ENCODE peak calls at places on chromosomes 13 and 19, in eight cellular contexts. T, M, L, D, R, G, F and A are unnamed samples.
A peak's percentile ranks its signal among the peaks of the same experiment; 100 is the strongest.

GRCh38 chr19:33558846-33559245 is 37.3 kb upstream of the PEPD start:
- DNase-seq in T (no peak), M (no peak), L (no peak), D (no peak), R (no peak), G (no peak), F (no peak), A (peak; percentile 1)

GRCh38 chr19:51691122-51692064 is 1.7 kb upstream of the SPACA6 start:
- DNase-seq in T (no peak), M (no peak), L (peak; percentile 65), D (no peak), R (peak; percentile 70), G (peak; percentile 63), F (no peak), A (peak; percentile 82)

GRCh38 chr13:19782049-19782726 is 557 bp downstream of the PSPC1 start:
- DNase-seq in T (peak; percentile 63), M (peak; percentile 30), L (peak; percentile 45), D (peak; percentile 51), R (peak; percentile 51), G (peak; percentile 68), F (peak; percentile 1), A (peak; percentile 56)

GRCh38 chr19:55276720-55277430 is 3.0 kb downstream of the HSPBP1 start:
- DNase-seq in T (peak; percentile 73), M (no peak), L (no peak), D (peak; percentile 31), R (no peak), G (no peak), F (no peak), A (no peak)

GRCh38 chr13:111152836-111153235 is 37.7 kb downstream of the ARHGEF7 start:
- DNase-seq in T (no peak), M (no peak), L (no peak), D (no peak), R (no peak), G (no peak), F (peak; percentile 8), A (no peak)

GRCh38 chr13:41675306-41675705 is 218.0 kb downstream of the RGCC start:
- DNase-seq in T (no peak), M (no peak), L (no peak), D (no peak), R (peak; percentile 59), G (peak; percentile 71), F (no peak), A (peak; percentile 75)

GRCh38 chr19:50001775-50002174 is 23.4 kb downstream of the VRK3 start:
- DNase-seq in T (no peak), M (no peak), L (no peak), D (no peak), R (no peak), G (no peak), F (no peak), A (no peak)

GRCh38 chr13:20303636-20304035 is 71.5 kb upstream of the GJB6 start:
- DNase-seq in T (no peak), M (no peak), L (no peak), D (no peak), R (no peak), G (no peak), F (no peak), A (no peak)

GRCh38 chr19:28012361-28012760 is 1200.6 kb downstream of the UQCRFS1 start:
- DNase-seq in T (no peak), M (no peak), L (no peak), D (no peak), R (no peak), G (no peak), F (no peak), A (no peak)

GRCh38 chr19:51441410-51442390 is 16.6 kb downstream of the SIGLEC8 start:
- DNase-seq in T (peak; percentile 69), M (no peak), L (no peak), D (peak; percentile 69), R (no peak), G (no peak), F (no peak), A (no peak)

GRCh38 chr13:94390881-94391280 is 88.6 kb downstream of the DCT start:
- DNase-seq in T (no peak), M (no peak), L (peak; percentile 18), D (no peak), R (peak; percentile 74), G (no peak), F (no peak), A (peak; percentile 29)

GRCh38 chr13:47499358-47500150 is 501.5 kb downstream of the SUCLA2 start:
- DNase-seq in T (no peak), M (no peak), L (peak; percentile 95), D (no peak), R (peak; percentile 84), G (peak; percentile 88), F (no peak), A (peak; percentile 80)

DNA sequence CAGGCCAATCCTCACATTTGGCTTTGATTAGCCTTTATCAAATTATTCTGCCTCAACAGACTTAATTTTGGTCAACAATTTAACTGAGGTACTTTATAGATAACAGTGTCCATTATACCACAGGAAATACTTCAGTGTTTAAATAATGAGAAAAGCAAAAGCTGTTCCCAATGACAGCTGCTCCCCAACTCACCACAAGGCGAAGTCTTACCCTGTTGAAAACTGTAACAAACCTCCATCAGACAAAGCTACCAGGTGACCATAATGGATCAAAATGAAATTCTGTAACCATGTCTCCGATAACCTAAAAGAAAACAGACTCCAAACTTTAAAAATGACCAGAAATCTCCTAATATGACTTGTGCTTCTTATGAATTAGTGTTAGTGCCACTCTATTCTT is 50.3 kb downstream of the ZNF44 start:
- DNase-seq in T (peak; percentile 20), M (no peak), L (no peak), D (no peak), R (no peak), G (no peak), F (no peak), A (no peak)
- TF ChIP-seq CTCF in T (peak; percentile 67), M (no peak), L (no peak), D (no peak), R (no peak), G (peak; percentile 14), F (no peak), A (no peak)

GRCh38 chr19:15248648-15249559 is 16.7 kb upstream of the EPHX3 start:
- DNase-seq in T (no peak), M (peak; percentile 63), L (peak; percentile 91), D (no peak), R (peak; percentile 91), G (peak; percentile 90), F (peak; percentile 77), A (peak; percentile 91)

GRCh38 chr19:15250635-15250993 is 18.4 kb upstream of the EPHX3 start:
- DNase-seq in T (no peak), M (no peak), L (no peak), D (no peak), R (no peak), G (no peak), F (no peak), A (no peak)

GRCh38 chr19:15249912-15250634 is 17.8 kb upstream of the EPHX3 start:
- DNase-seq in T (no peak), M (no peak), L (peak; percentile 95), D (no peak), R (peak; percentile 93), G (peak; percentile 97), F (no peak), A (peak; percentile 95)

GRCh38 chr19:15248106-15248505 is 15.9 kb upstream of the EPHX3 start:
- DNase-seq in T (no peak), M (no peak), L (peak; percentile 36), D (no peak), R (no peak), G (peak; percentile 40), F (no peak), A (no peak)

GRCh38 chr19:15249560-15249874 is 17.3 kb upstream of the EPHX3 start:
- DNase-seq in T (no peak), M (no peak), L (no peak), D (no peak), R (no peak), G (no peak), F (no peak), A (no peak)
- TF ChIP-seq CTCF in T (peak; percentile 27), M (no peak), L (no peak), D (no peak), R (no peak), G (no peak), F (no peak), A (no peak)

GRCh38 chr13:102825400-102825799 is 20.4 kb upstream of the ERCC5 start:
- DNase-seq in T (no peak), M (no peak), L (no peak), D (no peak), R (no peak), G (no peak), F (no peak), A (no peak)

GRCh38 chr13:102830646-102831045 is 15.2 kb upstream of the ERCC5 start:
- DNase-seq in T (no peak), M (no peak), L (no peak), D (no peak), R (peak; percentile 39), G (no peak), F (no peak), A (peak; percentile 55)

DNA sequence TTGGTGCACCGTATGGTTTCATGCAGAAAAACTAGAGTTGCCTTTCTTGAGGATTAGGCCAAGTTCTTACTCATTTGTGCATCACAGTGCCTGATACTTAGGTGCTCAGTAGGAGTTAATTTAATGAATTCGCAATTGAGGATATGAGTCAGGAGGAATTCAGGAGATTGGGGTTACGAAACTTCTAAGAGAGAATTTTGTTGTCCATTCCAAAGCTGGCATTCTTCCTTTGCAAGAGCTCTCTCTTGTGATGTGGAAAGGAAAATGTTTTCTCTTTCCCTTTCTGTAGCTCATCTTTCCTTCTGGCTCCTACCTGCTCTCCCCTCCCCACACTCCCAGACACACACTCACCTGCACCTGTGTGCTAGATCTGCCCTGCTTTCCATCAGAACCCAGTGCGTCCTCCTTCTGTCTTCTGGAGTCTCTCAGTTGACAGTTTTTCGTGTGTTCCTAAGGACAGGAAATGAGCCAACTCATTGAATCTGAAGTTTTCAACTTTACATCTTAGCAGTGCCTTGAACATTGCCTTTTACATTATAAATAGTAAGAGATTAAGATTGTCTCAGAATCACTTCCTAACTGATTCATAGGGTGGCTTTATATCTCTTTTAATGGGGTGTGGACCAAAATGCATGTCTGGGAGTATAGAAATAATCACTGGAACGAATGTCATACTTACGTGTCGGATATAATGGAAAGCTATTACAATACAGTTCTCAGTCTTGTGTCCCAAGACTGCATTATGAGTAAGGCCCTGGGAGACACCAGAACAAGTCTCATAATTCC is 19.7 kb upstream of the ERCC5 start:
- DNase-seq in T (no peak), M (no peak), L (peak; percentile 93), D (no peak), R (peak; percentile 97), G (peak; percentile 90), F (no peak), A (peak; percentile 96)
- TF ChIP-seq CTCF in T (no peak), M (no peak), L (no peak), D (no peak), R (no peak), G (peak; percentile 9), F (no peak), A (no peak)

DNA sequence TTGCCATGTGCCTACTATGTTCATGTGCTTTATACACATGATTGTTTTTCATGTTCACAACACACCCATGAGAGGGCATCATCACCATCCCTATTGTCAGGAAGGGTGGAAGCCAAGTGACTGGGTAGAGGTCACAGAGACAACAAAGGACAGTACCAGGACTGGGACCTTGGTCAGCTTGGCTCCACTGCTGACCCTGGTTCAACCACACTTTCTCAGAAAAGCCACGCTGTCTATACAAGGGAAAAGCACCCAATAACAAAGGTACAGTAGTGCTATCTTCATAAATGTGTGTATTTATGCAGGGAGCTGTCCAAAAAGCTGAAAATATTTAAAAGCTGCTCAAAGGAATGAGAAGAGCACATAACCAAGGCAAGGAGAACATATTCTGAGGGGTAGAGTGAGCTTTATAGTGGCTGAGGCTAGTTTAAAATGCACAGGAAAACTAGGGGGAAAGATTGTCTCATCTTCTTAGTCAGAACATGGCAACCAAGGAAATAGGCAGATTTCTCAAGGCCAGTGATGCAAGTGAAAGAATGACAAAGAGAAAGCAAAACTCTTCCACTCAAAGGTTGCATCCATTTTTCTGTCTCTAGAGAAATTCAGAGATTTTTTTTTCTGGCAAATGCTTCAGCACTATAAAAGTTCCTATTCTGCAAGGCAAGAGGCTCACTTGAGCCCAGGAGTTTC is 415.0 kb downstream of the FOXO1 start:
- DNase-seq in T (peak; percentile 35), M (no peak), L (no peak), D (no peak), R (peak; percentile 61), G (peak; percentile 37), F (no peak), A (peak; percentile 73)
- TF ChIP-seq CTCF in T (peak; percentile 52), M (no peak), L (no peak), D (no peak), R (no peak), G (no peak), F (no peak), A (no peak)